ENCODE peak calls at places on chromosome 10, in seven cellular contexts. V is stomach, D is PC-3, R is neural progenitor cell, Q is upper lobe of right lung, I is IMR-90, S is testis. U is an unnamed sample.

GRCh38 chr10:32023264-32023663 is 33.0 kb downstream of the KIF5B start:
- DNase-seq in V (no peak), D (no peak), R (no peak), Q (no peak), I (no peak), S (no peak), U (no peak)

GRCh38 chr10:95266674-95267095 is 24.1 kb downstream of the PDLIM1 start:
- DNase-seq in V (no peak), D (peak; percentile 55), R (peak; percentile 14), Q (no peak), I (peak; percentile 88), S (no peak), U (no peak)

GRCh38 chr10:49119746-49120145 is 4.4 kb upstream of the VSTM4 start:
- DNase-seq in V (no peak), D (peak; percentile 17), R (no peak), Q (no peak), I (peak; percentile 54), S (no peak), U (no peak)

GRCh38 chr10:130138479-130138866 is 2.3 kb downstream of the GLRX3 start:
- DNase-seq in V (no peak), D (peak; percentile 84), R (no peak), Q (no peak), I (peak; percentile 69), S (no peak), U (no peak)

GRCh38 chr10:71613303-71613777 is 106.2 kb downstream of the C10orf105 start:
- DNase-seq in V (peak; percentile 38), D (peak; percentile 64), R (no peak), Q (no peak), I (no peak), S (no peak), U (no peak)

GRCh38 chr10:79146611-79147130 is 77.9 kb downstream of the ZMIZ1 start:
- DNase-seq in V (peak; percentile 82), D (no peak), R (no peak), Q (peak; percentile 85), I (peak; percentile 37), S (peak; percentile 82), U (no peak)

GRCh38 chr10:43267811-43268210 is 946 bp upstream of the RASGEF1A start:
- DNase-seq in V (no peak), D (no peak), R (no peak), Q (no peak), I (no peak), S (no peak), U (no peak)

GRCh38 chr10:46559231-46559671 is 2.8 kb upstream of the GPRIN2 start:
- DNase-seq in V (no peak), D (no peak), R (no peak), Q (no peak), I (no peak), S (peak; percentile 9), U (no peak)

GRCh38 chr10:114719311-114719710 is 61.2 kb upstream of the ABLIM1 start:
- DNase-seq in V (peak; percentile 57), D (no peak), R (no peak), Q (no peak), I (no peak), S (no peak), U (no peak)

GRCh38 chr10:117224881-117225280 is 16.0 kb upstream of the SLC18A2 start:
- DNase-seq in V (no peak), D (no peak), R (no peak), Q (no peak), I (no peak), S (no peak), U (no peak)

GRCh38 chr10:34696423-34696822 is 118.7 kb downstream of the PARD3 start:
- DNase-seq in V (no peak), D (peak; percentile 99), R (no peak), Q (no peak), I (peak; percentile 84), S (no peak), U (no peak)

GRCh38 chr10:74081192-74081803 is 69.3 kb downstream of the AP3M1 start:
- DNase-seq in V (peak; percentile 43), D (peak; percentile 94), R (peak; percentile 64), Q (no peak), I (peak; percentile 57), S (peak; percentile 46), U (peak; percentile 20)

GRCh38 chr10:110912374-110912773 is 6.6 kb downstream of the BBIP1 start:
- DNase-seq in V (no peak), D (peak; percentile 50), R (no peak), Q (no peak), I (peak; percentile 80), S (no peak), U (no peak)

GRCh38 chr10:11573497-11573896 is 38.0 kb downstream of the USP6NL start:
- DNase-seq in V (no peak), D (no peak), R (peak; percentile 41), Q (no peak), I (peak; percentile 63), S (no peak), U (no peak)

GRCh38 chr10:13371879-13372470 is 23.9 kb upstream of the SEPHS1 start:
- DNase-seq in V (peak; percentile 76), D (peak; percentile 79), R (peak; percentile 89), Q (no peak), I (peak; percentile 83), S (peak; percentile 83), U (peak; percentile 64)

GRCh38 chr10:122706467-122706866 is 6.8 kb upstream of the C10orf120 start:
- DNase-seq in V (no peak), D (no peak), R (no peak), Q (no peak), I (no peak), S (no peak), U (no peak)

GRCh38 chr10:91891285-91892001 is 17.8 kb downstream of the FGFBP3 start:
- DNase-seq in V (no peak), D (peak; percentile 40), R (no peak), Q (no peak), I (peak; percentile 83), S (no peak), U (no peak)

GRCh38 chr10:88536437-88536836 is 46.7 kb downstream of the RNLS start:
- DNase-seq in V (no peak), D (no peak), R (no peak), Q (no peak), I (no peak), S (no peak), U (no peak)
- H3K27ac ChIP-seq in V (no peak overlapping the region), D (no peak overlapping the region), R (no peak overlapping the region), Q (no peak overlapping the region), I (no peak overlapping the region), S (no peak overlapping the region), U (no peak overlapping the region)

GRCh38 chr10:121352456-121352855 is 245.8 kb downstream of the FGFR2 start:
- DNase-seq in V (no peak), D (no peak), R (no peak), Q (no peak), I (no peak), S (no peak), U (no peak)
- H3K27me3 ChIP-seq in V (no peaks in the 10 kb centered on the region), D (no peaks in the 10 kb centered on the region), R (no peaks in the 10 kb centered on the region), Q (no peaks in the 10 kb centered on the region), I (no peaks in the 10 kb centered on the region), S (no peaks in the 10 kb centered on the region), U (no peaks in the 10 kb centered on the region)

DNA sequence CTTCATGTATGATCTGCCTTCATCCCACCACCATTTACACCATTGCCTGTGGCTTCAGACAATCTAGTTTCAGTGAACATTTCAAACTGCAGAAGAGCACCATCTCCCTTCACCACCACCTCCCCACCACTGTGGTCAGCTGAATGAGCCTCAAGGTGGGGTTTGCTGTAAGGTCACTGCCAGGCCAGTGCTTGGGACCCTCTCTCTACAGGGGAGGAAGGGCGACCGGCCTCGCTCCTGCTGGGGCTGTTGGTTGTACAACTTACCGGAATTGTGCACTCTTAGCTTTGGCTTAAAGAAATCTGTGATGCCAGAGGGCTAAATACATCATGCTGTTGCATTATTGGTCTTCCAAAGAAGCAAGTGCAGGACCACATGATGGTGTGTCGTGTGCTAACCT is 26.6 kb downstream of the PFKP start:
- DNase-seq in V (no peak), D (no peak), R (no peak), Q (no peak), I (no peak), S (no peak), U (no peak)
- TF ChIP-seq CTCF in V (no peak), D (no peak), R (no peak), Q (no peak), I (no peak), S (no peak), U (no peak)

DNA sequence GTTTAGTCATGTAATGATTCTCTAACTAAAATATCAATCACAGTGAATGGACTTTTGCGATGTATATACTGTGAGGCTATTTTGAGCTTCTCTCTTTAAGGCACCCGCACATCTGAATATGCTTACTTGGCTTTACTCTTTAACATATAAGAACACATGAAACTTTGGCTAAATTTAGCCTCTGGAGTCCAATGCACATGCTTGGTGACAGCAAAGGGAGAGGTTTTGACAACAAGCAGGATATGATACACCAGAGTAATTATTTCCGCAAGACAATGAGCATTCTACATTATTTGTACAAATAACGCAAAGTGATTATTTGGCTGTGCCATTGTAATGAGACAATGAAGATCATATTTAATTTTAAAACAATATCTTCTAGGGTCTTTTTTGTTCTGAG is 72.4 kb downstream of the ARID5B start:
- DNase-seq in V (no peak), D (no peak), R (no peak), Q (no peak), I (no peak), S (no peak), U (no peak)
- H3K27ac ChIP-seq in V (no peak overlapping the region), D (no peak overlapping the region), R (no peak overlapping the region), Q (no peak overlapping the region), I (peak overlapping the region; percentile 27), S (peak overlapping the region; percentile 26), U (no peak overlapping the region)

DNA sequence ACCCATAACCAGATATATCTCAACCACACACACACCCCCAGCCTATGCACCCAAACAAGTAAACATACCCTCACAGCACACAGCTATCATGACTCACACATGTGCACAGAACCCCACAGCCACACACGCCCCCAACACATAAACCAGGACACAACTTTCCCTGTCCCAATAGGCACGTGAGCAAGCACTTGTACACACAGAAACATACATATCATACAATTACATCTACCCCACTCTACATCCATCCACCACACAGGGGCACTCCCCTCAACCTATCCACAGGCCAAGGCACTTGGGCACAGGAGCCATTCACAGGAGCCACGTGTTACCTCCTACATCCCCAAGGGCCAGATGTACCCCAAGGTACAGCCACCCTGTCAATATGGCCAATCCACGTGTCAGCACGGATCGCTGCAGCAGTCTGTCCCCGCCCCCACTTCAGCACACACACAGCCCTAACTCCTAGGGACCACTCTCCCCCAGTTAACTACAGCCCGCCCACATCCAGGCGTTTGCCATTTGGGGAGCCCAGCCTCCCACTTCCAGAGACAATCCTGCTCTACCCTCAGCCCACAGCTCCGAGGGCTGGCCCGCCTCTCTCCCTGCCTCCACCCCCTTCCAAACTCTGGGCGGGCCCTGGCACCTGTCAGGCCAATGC is 163.5 kb downstream of the SH3PXD2A start:
- DNase-seq in V (no peak), D (no peak), R (peak; percentile 60), Q (no peak), I (peak; percentile 48), S (no peak), U (no peak)
- H3K27me3 ChIP-seq in V (no peaks in the 10 kb centered on the region), D (no peaks in the 10 kb centered on the region), R (peaks cover 65% of the 10 kb centered on the region), Q (no peaks in the 10 kb centered on the region), I (no peaks in the 10 kb centered on the region), S (no peaks in the 10 kb centered on the region), U (no peaks in the 10 kb centered on the region)

DNA sequence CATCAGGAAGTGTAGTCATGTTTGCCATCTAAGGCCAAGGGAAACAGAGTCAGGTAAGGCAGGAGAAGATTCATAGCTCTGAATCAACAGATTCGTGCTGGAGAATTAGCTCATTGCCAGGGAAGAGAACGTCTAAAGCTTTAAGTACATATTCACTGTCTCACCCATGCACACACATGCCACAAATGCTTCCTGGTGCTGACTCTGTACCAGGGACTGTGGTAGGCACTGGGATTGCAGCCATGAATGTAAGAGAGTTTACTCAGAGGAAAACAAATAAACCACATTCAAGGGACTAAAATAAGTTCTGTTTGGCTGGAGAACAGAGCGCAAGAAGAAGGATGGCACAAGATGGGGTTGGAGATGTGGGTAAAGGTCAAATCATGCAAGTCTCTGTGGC is 89.8 kb upstream of the HPS1 start:
- DNase-seq in V (no peak), D (peak; percentile 62), R (no peak), Q (no peak), I (peak; percentile 3), S (no peak), U (no peak)
- TF ChIP-seq CTCF in V (no peak), D (no peak), R (no peak), Q (no peak), I (no peak), S (no peak), U (no peak)